ENCODE peak calls at places on chromosomes 11 and 22, in six cellular contexts. Q is IMR-90, N is body of pancreas, O is stomach, I is A549, G is right lobe of liver. U is an unnamed sample.

GRCh38 chr22:36455571-36456458 is 25.6 kb downstream of the TXN2 start:
- DNase-seq in Q (no peak), N (peak), O (peak), I (no peak), G (no peak), U (no peak)

GRCh38 chr11:70568504-70569172 is 170.3 kb downstream of the CTTN start:
- DNase-seq in Q (peak), N (no peak), O (no peak), I (no peak), G (no peak), U (peak)

GRCh38 chr11:123195182-123196059 is at the start of gene CLMP:
- DNase-seq in Q (peak), N (peak), O (no peak), I (peak), G (no peak), U (peak)

GRCh38 chr11:15613231-15613630 is 498.5 kb downstream of the INSC start:
- DNase-seq in Q (peak), N (no peak), O (no peak), I (no peak), G (no peak), U (no peak)

GRCh38 chr11:44978279-44978960 is 27.7 kb upstream of the TP53I11 start:
- DNase-seq in Q (no peak), N (no peak), O (no peak), I (no peak), G (no peak), U (no peak)

GRCh38 chr11:55914482-55914881 is at the start of gene OR5W2:
- DNase-seq in Q (no peak), N (no peak), O (no peak), I (no peak), G (no peak), U (no peak)

GRCh38 chr11:118382954-118383353 is 18.5 kb upstream of the ATP5MG start:
- DNase-seq in Q (no peak), N (no peak), O (no peak), I (no peak), G (no peak), U (no peak)

GRCh38 chr22:17159504-17159951 is 451 bp upstream of the HDHD5 start:
- DNase-seq in Q (peak), N (peak), O (peak), I (peak), G (peak), U (no peak)

GRCh38 chr22:41286639-41287091 is 678 bp upstream of the RANGAP1 start:
- DNase-seq in Q (peak), N (no peak), O (no peak), I (no peak), G (no peak), U (no peak)

GRCh38 chr11:4606231-4607015 is 1.6 kb downstream of the TRIM68 start:
- DNase-seq in Q (peak), N (no peak), O (no peak), I (no peak), G (no peak), U (no peak)

GRCh38 chr22:40196628-40197027 is 18.9 kb downstream of the TNRC6B start:
- DNase-seq in Q (peak), N (no peak), O (no peak), I (peak), G (no peak), U (peak)

GRCh38 chr11:92225206-92225562 is 566 bp downstream of the FAT3 start:
- DNase-seq in Q (no peak), N (no peak), O (no peak), I (no peak), G (no peak), U (no peak)

GRCh38 chr11:35593143-35593542 is 25.1 kb upstream of the FJX1 start:
- DNase-seq in Q (peak), N (no peak), O (no peak), I (no peak), G (no peak), U (peak)

GRCh38 chr11:69215784-69216415 is 60.2 kb downstream of the SMIM38 start:
- DNase-seq in Q (peak), N (peak), O (peak), I (peak), G (no peak), U (peak)

GRCh38 chr11:86416494-86416893 is 41.8 kb downstream of the CCDC81 start:
- DNase-seq in Q (peak), N (no peak), O (no peak), I (no peak), G (no peak), U (no peak)

GRCh38 chr11:133491680-133492383 is 40.5 kb downstream of the OPCML start:
- DNase-seq in Q (no peak), N (no peak), O (no peak), I (no peak), G (no peak), U (no peak)

GRCh38 chr11:59842316-59842715 is 3.0 kb downstream of the CBLIF start:
- DNase-seq in Q (no peak), N (peak), O (no peak), I (no peak), G (no peak), U (no peak)

GRCh38 chr11:116958246-116958645 is 120.8 kb upstream of the APOA1 start:
- DNase-seq in Q (no peak), N (no peak), O (no peak), I (no peak), G (no peak), U (no peak)

GRCh38 chr11:127485541-127485940 is 485.0 kb upstream of the KIRREL3 start:
- DNase-seq in Q (no peak), N (no peak), O (no peak), I (no peak), G (no peak), U (no peak)

GRCh38 chr11:71372693-71373657 is 75.2 kb downstream of the DHCR7 start:
- DNase-seq in Q (peak), N (no peak), O (no peak), I (peak), G (no peak), U (no peak)

GRCh38 chr11:36508743-36509142 is 1.3 kb downstream of the TRAF6 start:
- DNase-seq in Q (peak), N (no peak), O (no peak), I (no peak), G (no peak), U (no peak)

GRCh38 chr11:6418958-6419611 is at the start of gene APBB1:
- DNase-seq in Q (peak), N (peak), O (peak), I (peak), G (peak), U (peak)

GRCh38 chr11:65540290-65541092 is 15.6 kb downstream of the SCYL1 start:
- DNase-seq in Q (peak), N (peak), O (peak), I (peak), G (peak), U (peak)

GRCh38 chr11:78371221-78371899 is 46.3 kb downstream of the GAB2 start:
- DNase-seq in Q (no peak), N (no peak), O (no peak), I (no peak), G (no peak), U (no peak)

GRCh38 chr22:39457047-39457545 is 284 bp downstream of the MGAT3 start:
- DNase-seq in Q (no peak), N (no peak), O (no peak), I (no peak), G (no peak), U (no peak)

GRCh38 chr22:30892286-30892685 is 76.3 kb downstream of the MORC2 start:
- DNase-seq in Q (no peak), N (no peak), O (peak), I (no peak), G (no peak), U (no peak)

GRCh38 chr22:44131989-44132685 is 48.6 kb upstream of the PARVG start:
- DNase-seq in Q (no peak), N (no peak), O (no peak), I (no peak), G (no peak), U (no peak)

GRCh38 chr11:17811416-17811815 is 76.8 kb downstream of the KCNC1 start:
- DNase-seq in Q (no peak), N (no peak), O (no peak), I (no peak), G (no peak), U (no peak)

GRCh38 chr11:83222499-83222898 is 29.0 kb downstream of the ANKRD42 start:
- DNase-seq in Q (peak), N (no peak), O (no peak), I (no peak), G (no peak), U (no peak)

GRCh38 chr11:43130616-43131015 is 181.2 kb upstream of the API5 start:
- DNase-seq in Q (no peak), N (no peak), O (no peak), I (no peak), G (no peak), U (no peak)

GRCh38 chr11:44927174-44927661 is 23.5 kb downstream of the TP53I11 start:
- DNase-seq in Q (peak), N (peak), O (peak), I (peak), G (peak), U (peak)

GRCh38 chr22:46394622-46395021 is 59.1 kb downstream of the TRMU start:
- DNase-seq in Q (no peak), N (no peak), O (no peak), I (no peak), G (no peak), U (no peak)

GRCh38 chr11:64516226-64516625 is 74.8 kb upstream of the SLC22A12 start:
- DNase-seq in Q (no peak), N (no peak), O (no peak), I (no peak), G (no peak), U (no peak)

GRCh38 chr22:44799077-44799931 is 46.9 kb downstream of the ARHGAP8 start:
- DNase-seq in Q (no peak), N (no peak), O (no peak), I (no peak), G (no peak), U (no peak)

GRCh38 chr22:21958360-21959273 is 6.0 kb upstream of the PPM1F start:
- DNase-seq in Q (no peak), N (no peak), O (no peak), I (no peak), G (no peak), U (no peak)

GRCh38 chr22:35517769-35518530 is 22.7 kb upstream of the RASD2 start:
- DNase-seq in Q (no peak), N (no peak), O (peak), I (no peak), G (no peak), U (no peak)

GRCh38 chr11:27293500-27294417 is 69.3 kb downstream of the CCDC34 start:
- DNase-seq in Q (peak), N (no peak), O (no peak), I (no peak), G (no peak), U (no peak)

GRCh38 chr22:50525991-50526848 is 822 bp upstream of the SCO2 start:
- DNase-seq in Q (peak), N (peak), O (peak), I (peak), G (peak), U (peak)

GRCh38 chr22:50523806-50524663 is 1.4 kb downstream of the SCO2 start:
- DNase-seq in Q (no peak), N (no peak), O (no peak), I (no peak), G (peak), U (no peak)

GRCh38 chr22:50524664-50525103 is 714 bp downstream of the SCO2 start:
- DNase-seq in Q (no peak), N (no peak), O (no peak), I (no peak), G (no peak), U (no peak)

GRCh38 chr22:50526849-50527801 is 1.7 kb upstream of the SCO2 start:
- DNase-seq in Q (no peak), N (no peak), O (peak), I (peak), G (peak), U (no peak)

GRCh38 chr22:50525104-50525958 is at the start of gene SCO2:
- DNase-seq in Q (peak), N (peak), O (peak), I (peak), G (peak), U (peak)
- TF ChIP-seq POLR2A in Q (peak), N (peak), O (no peak), I (peak), G (peak), U (peak)

DNA sequence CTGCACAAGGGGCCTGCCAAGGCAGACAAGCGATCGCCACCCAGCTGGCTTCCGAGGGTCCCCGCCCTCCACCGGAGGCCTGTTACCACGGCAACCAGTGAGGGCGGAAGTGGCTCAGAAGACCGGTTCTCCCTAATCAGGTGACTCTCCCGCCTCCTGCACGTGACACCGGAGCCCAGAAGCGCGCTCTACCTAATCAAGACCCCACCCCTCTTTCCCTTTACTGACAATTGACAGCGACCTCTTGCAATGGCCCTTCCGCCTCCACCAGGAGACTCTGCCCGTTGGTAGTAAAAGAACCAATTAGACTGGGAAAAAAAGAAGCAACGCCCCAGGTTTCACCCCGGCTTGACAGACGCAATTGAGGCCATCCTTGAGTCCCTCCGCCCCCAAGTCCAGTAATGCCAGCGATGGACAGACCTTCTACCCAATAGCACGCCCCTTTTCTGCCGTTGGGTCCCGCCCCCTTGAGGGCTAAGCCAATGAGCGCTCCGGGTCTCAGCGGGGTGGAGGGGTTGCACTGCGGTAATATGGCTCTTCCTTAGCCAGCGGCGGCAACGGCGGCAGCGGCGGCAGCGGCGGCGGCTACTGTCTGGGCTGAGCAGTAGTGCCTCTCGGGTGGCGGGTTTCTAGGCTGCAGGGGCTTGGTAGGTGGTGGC is at the start of gene UVRAG:
- DNase-seq in Q (peak), N (peak), O (peak), I (peak), G (peak), U (peak)
- TF ChIP-seq POLR2A in Q (no peak), N (peak), O (no peak), I (peak), G (peak), U (peak)

GRCh38 chr11:61947486-61948210 is 2.5 kb upstream of the BEST1 start:
- DNase-seq in Q (peak), N (peak), O (peak), I (peak), G (peak), U (peak)

GRCh38 chr11:61948505-61948904 is 1.6 kb upstream of the BEST1 start:
- DNase-seq in Q (no peak), N (no peak), O (no peak), I (no peak), G (no peak), U (no peak)

GRCh38 chr11:61950035-61950547 is at the start of gene BEST1:
- DNase-seq in Q (no peak), N (no peak), O (no peak), I (no peak), G (no peak), U (no peak)

GRCh38 chr11:61951484-61952135 is 1.5 kb downstream of the BEST1 start:
- DNase-seq in Q (no peak), N (no peak), O (no peak), I (no peak), G (no peak), U (no peak)

DNA sequence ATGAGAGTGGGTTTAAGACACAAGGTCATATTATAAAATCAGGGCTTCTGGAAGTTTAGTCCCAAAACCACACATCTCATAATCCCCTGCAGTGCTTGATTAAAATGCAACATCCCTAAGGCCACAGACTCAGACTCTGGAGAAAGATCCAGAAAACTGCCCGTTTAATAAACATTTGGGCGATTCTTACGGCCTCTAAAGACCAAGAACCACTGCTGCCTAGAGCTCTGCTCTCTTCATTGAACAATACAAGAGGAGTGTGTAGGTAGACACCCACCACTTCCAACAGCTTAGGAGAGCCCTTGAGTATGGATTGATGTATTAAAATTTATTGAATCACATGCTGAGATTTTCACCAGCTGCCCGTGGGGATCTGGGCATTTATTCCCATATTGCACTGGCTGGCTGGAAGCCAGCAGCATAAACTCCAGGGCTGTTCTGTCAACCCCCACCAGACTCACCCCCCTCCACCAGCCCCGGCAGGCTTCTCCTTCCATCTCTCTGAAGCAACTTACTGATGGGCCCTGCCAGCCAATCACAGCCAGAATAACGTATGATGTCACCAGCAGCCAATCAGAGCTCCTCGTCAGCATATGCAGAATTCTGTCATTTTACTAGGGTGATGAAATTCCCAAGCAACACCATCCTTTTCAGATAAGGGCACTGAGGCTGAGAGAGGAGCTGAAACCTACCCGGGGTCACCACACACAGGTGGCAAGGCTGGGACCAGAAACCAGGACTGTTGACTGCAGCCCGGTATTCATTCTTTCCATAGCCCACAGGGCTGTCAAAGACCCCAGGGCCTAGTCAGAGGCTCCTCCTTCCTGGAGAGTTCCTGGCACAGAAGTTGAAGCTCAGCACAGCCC is 749 bp upstream of the BEST1 start:
- DNase-seq in Q (peak), N (peak), O (no peak), I (peak), G (no peak), U (peak)
- TF ChIP-seq POLR2A in Q (peak), N (no peak), O (no peak), I (no peak), G (peak), U (no peak)

DNA sequence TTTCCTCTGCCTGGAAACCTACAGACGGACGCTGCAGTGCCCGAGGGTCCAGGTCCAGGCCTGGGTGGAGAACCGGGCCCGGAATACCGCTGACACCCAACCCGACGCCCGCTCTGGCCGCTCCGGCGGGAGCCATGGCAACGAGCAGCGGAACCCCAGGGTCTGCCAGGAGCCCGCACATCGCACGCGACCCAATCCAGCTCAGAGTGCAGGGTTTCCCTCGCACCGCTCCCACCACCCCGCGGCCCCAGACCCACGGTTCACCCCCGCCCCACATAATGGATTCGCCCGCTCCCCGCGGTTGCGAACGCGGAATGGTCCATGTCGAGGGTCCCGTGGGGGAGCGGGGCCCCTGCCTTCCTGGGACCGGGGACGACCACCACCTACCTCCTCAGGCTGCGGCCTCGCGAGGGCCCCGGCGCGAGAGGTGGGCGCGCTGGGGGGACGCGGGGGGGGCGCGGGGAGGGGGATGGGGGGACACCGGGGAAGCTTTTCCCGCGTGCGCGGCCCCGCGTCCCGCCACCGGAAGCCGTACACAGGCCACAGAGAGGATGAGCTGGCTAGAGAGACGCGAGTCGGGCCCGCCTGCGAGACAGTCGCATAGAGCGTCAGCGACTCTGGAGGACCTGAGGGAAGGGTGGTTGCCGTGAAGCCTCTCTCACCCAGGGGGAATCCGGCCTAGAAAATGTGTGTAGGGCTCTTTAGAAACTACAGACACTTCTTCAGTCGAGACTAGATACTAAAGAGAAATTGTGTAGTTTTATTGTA is at the start of gene SSRP1:
- DNase-seq in Q (peak), N (peak), O (peak), I (peak), G (peak), U (peak)
- TF ChIP-seq POLR2A in Q (peak), N (peak), O (no peak), I (peak), G (peak), U (peak)